ENCODE peak calls at places on chromosomes 11 and 22, in six cellular contexts. M is EL; P is astrocyte of the spinal cord; E is AG04449; W is effector memory CD4-positive, alpha-beta T cell; I is RWPE1. B is an unnamed sample.

GRCh38 chr11:64745219-64745522 is 1.2 kb upstream of the RASGRP2 start:
- DNase-seq in E (no peak), P (no peak), M (no peak), W (peak; percentile 79), I (no peak), B (no peak)

GRCh38 chr11:8312966-8313365 is 49.3 kb upstream of the LMO1 start:
- DNase-seq in W (no peak), M (no peak), I (no peak), P (no peak), E (no peak), B (no peak)

GRCh38 chr22:49292909-49293308 is 534.8 kb downstream of the BRD1 start:
- DNase-seq in W (no peak), M (no peak), I (no peak), E (no peak), P (no peak), B (no peak)

GRCh38 chr11:76698321-76699043 is 27.9 kb upstream of the LRRC32 start:
- DNase-seq in E (no peak), M (peak; percentile 23), P (no peak), I (no peak), W (no peak), B (no peak)

GRCh38 chr22:49971232-49972162 is 10.9 kb downstream of the PIM3 start:
- DNase-seq in W (no peak), I (no peak), M (peak; percentile 78), E (no peak), P (no peak), B (no peak)

GRCh38 chr11:2272946-2273280 is 2.5 kb upstream of the ASCL2 start:
- DNase-seq in E (no peak), I (no peak), W (no peak), M (no peak), P (no peak), B (no peak)

GRCh38 chr11:59822989-59823566 is 12.5 kb upstream of the MRPL16 start:
- DNase-seq in I (peak; percentile 56), M (peak; percentile 65), E (no peak), W (no peak), P (peak; percentile 34), B (peak; percentile 14)

GRCh38 chr11:1040428-1041148 is 4.1 kb upstream of the MUC6 start:
- DNase-seq in P (no peak), M (no peak), E (no peak), W (no peak), I (no peak), B (no peak)

GRCh38 chr11:57468276-57468675 is 7.9 kb downstream of the RTN4RL2 start:
- DNase-seq in M (no peak), P (no peak), I (no peak), E (no peak), W (no peak), B (no peak)

GRCh38 chr22:23418159-23418788 is 161.8 kb downstream of the IGLL1 start:
- DNase-seq in M (no peak), P (no peak), I (no peak), E (no peak), W (no peak), B (no peak)

GRCh38 chr22:22769434-22770279 is 118.0 kb upstream of the IGLL5 start:
- DNase-seq in W (no peak), M (no peak), P (no peak), I (no peak), E (no peak), B (no peak)

GRCh38 chr22:27259390-27259789 is 542.2 kb downstream of the MN1 start:
- DNase-seq in P (no peak), M (no peak), E (no peak), I (no peak), W (no peak), B (no peak)

B was measured in NCI-H2029 treated with DMSO at 0.1 percent for 48 hours.